ENCODE peak calls at places on chromosomes 12 and 14, in six cellular contexts. X, L, G, S, J and R are unnamed samples. For H3K27me3, the result is how much of the 10 kb centered on the place peaks cover.

GRCh38 chr12:121524196-121524930 is 56.5 kb downstream of the KDM2B start:
- DNase-seq in X (no peak), J (no peak), G (no peak), L (no peak), S (no peak), R (no peak)

GRCh38 chr12:101566318-101566717 is 28.5 kb upstream of the MYBPC1 start:
- DNase-seq in X (no peak), G (peak), S (peak), L (no peak), J (peak), R (peak)

GRCh38 chr14:74599946-74600345 is 12.1 kb downstream of the LTBP2 start:
- DNase-seq in X (no peak), L (no peak), S (no peak), G (no peak), J (no peak), R (no peak)

GRCh38 chr12:106309671-106310313 is 7.3 kb downstream of the TCP11L2 start:
- DNase-seq in G (no peak), S (no peak), J (no peak), X (peak), L (no peak), R (peak)

GRCh38 chr12:124906606-124907261 is 7.7 kb downstream of the UBC start:
- DNase-seq in J (peak), S (peak), G (peak), X (peak), L (peak), R (peak)

GRCh38 chr14:105536691-105537579 is 10.6 kb downstream of the TMEM121 start:
- DNase-seq in X (no peak), G (no peak), S (no peak), L (no peak), J (no peak), R (no peak)

GRCh38 chr14:104224516-104225281 is 86.3 kb downstream of the KIF26A start:
- DNase-seq in X (no peak), S (no peak), J (peak), L (peak), G (peak), R (peak)

GRCh38 chr12:89075890-89076591 is 276.3 kb downstream of the DUSP6 start:
- DNase-seq in G (no peak), X (peak), L (no peak), J (no peak), S (no peak), R (no peak)

GRCh38 chr14:57578427-57579220 is 85.0 kb upstream of the CCDC198 start:
- DNase-seq in J (peak), X (no peak), L (no peak), S (no peak), G (no peak), R (no peak)

GRCh38 chr12:34215213-34215892 is 193.1 kb downstream of the ALG10 start:
- DNase-seq in S (no peak), J (no peak), X (no peak), L (no peak), G (no peak), R (no peak)

GRCh38 chr12:59084758-59085383 is 164.6 kb upstream of the LRIG3 start:
- DNase-seq in S (no peak), X (peak), L (peak), G (peak), J (peak), R (peak)

GRCh38 chr14:65926504-65926903 is 514.0 kb downstream of the FUT8 start:
- DNase-seq in L (no peak), X (no peak), G (peak), S (no peak), J (peak), R (no peak)

GRCh38 chr12:131135311-131135785 is 181.6 kb downstream of the ADGRD1 start:
- DNase-seq in G (peak), J (no peak), L (no peak), X (no peak), S (no peak), R (no peak)

GRCh38 chr14:67710209-67710608 is 8.5 kb downstream of the RDH12 start:
- DNase-seq in S (no peak), X (no peak), L (no peak), G (no peak), J (peak), R (no peak)

GRCh38 chr14:22900088-22900799 is 17.2 kb downstream of the REM2 start:
- DNase-seq in S (peak), X (peak), L (peak), J (peak), G (peak), R (peak)

GRCh38 chr12:53612978-53613377 is 13.2 kb downstream of the ATF7 start:
- DNase-seq in G (no peak), X (no peak), L (no peak), J (no peak), S (no peak), R (no peak)

GRCh38 chr14:28763914-28764848 is 2.4 kb upstream of the FOXG1 start:
- DNase-seq in L (peak), G (peak), S (no peak), J (peak), X (no peak), R (no peak)

GRCh38 chr12:10719482-10719881 is 3.6 kb downstream of the YBX3 start:
- DNase-seq in S (no peak), L (no peak), J (no peak), X (no peak), G (no peak), R (no peak)

GRCh38 chr12:104494816-104495158 is 38.0 kb downstream of the CHST11 start:
- DNase-seq in S (no peak), X (no peak), G (no peak), L (no peak), J (no peak), R (peak)

GRCh38 chr12:14621821-14622220 is 54.1 kb upstream of the PLBD1 start:
- DNase-seq in S (no peak), L (no peak), J (no peak), X (no peak), G (no peak), R (no peak)

GRCh38 chr12:123075591-123076171 is 75.2 kb downstream of the PITPNM2 start:
- DNase-seq in X (no peak), S (peak), G (peak), L (peak), J (peak), R (peak)

GRCh38 chr12:2970744-2971143 is 11.5 kb downstream of the TEAD4 start:
- DNase-seq in J (peak), S (no peak), X (no peak), L (no peak), G (no peak), R (peak)

GRCh38 chr14:80465541-80466220 is 254.4 kb upstream of the DIO2 start:
- DNase-seq in X (no peak), L (no peak), J (no peak), G (no peak), S (no peak), R (no peak)

GRCh38 chr12:39368891-39369290 is 74.0 kb downstream of the KIF21A start:
- DNase-seq in X (no peak), J (no peak), L (no peak), S (no peak), G (no peak), R (no peak)

GRCh38 chr12:105047303-105047702 is 37.0 kb downstream of the ALDH1L2 start:
- DNase-seq in G (no peak), S (no peak), X (no peak), L (no peak), J (no peak), R (no peak)

GRCh38 chr12:113757223-113758002 is 208.7 kb downstream of the RBM19 start:
- DNase-seq in J (peak), L (no peak), S (no peak), X (no peak), G (peak), R (no peak)

GRCh38 chr12:15151141-15152091 is 69.8 kb downstream of the RERG start:
- DNase-seq in J (peak), G (no peak), X (no peak), S (peak), L (no peak), R (peak)

GRCh38 chr14:75554482-75554881 is 23.9 kb upstream of the FLVCR2 start:
- DNase-seq in G (no peak), S (no peak), J (peak), X (peak), L (no peak), R (peak)

GRCh38 chr14:104976198-104977007 is 1.8 kb downstream of the AHNAK2 start:
- DNase-seq in X (peak), J (peak), G (peak), S (peak), L (peak), R (peak)

GRCh38 chr12:115240251-115240650 is 556.3 kb upstream of the TBX3 start:
- DNase-seq in S (no peak), X (no peak), J (no peak), L (no peak), G (no peak), R (no peak)

GRCh38 chr14:101219896-101220703 is 316.6 kb upstream of the RTL1 start:
- DNase-seq in S (no peak), X (no peak), G (no peak), L (peak), J (no peak), R (no peak)

GRCh38 chr12:132904718-132905328 is 17.4 kb upstream of the CHFR start:
- DNase-seq in S (peak), X (no peak), L (peak), J (peak), G (peak), R (peak)

GRCh38 chr14:58099682-58100081 is 52.3 kb downstream of the ARMH4 start:
- DNase-seq in S (no peak), X (no peak), J (no peak), L (no peak), G (no peak), R (no peak)

GRCh38 chr14:102363182-102363952 is 626 bp downstream of the TECPR2 start:
- DNase-seq in J (peak), G (no peak), L (no peak), S (peak), X (peak), R (peak)

GRCh38 chr12:124289634-124290600 is 5.0 kb upstream of the RFLNA start:
- DNase-seq in G (no peak), L (no peak), X (peak), S (no peak), J (no peak), R (peak)

GRCh38 chr12:104680506-104680905 is 223.8 kb downstream of the CHST11 start:
- DNase-seq in J (no peak), X (no peak), L (no peak), S (no peak), G (no peak), R (no peak)

GRCh38 chr14:103833711-103834110 is 13.7 kb downstream of the PPP1R13B start:
- DNase-seq in L (no peak), G (no peak), J (peak), S (no peak), X (peak), R (no peak)

GRCh38 chr14:25055005-25055404 is 5.1 kb upstream of the STXBP6 start:
- DNase-seq in X (no peak), J (no peak), L (no peak), G (no peak), S (no peak), R (no peak)

GRCh38 chr14:25055998-25056687 is 6.2 kb upstream of the STXBP6 start:
- DNase-seq in G (no peak), X (peak), J (no peak), S (no peak), L (no peak), R (no peak)

GRCh38 chr14:25052921-25053320 is 3.0 kb upstream of the STXBP6 start:
- DNase-seq in G (no peak), L (no peak), S (no peak), J (no peak), X (no peak), R (no peak)

GRCh38 chr14:25053585-25053984 is 3.6 kb upstream of the STXBP6 start:
- DNase-seq in J (no peak), L (no peak), X (no peak), G (no peak), S (no peak), R (no peak)

DNA sequence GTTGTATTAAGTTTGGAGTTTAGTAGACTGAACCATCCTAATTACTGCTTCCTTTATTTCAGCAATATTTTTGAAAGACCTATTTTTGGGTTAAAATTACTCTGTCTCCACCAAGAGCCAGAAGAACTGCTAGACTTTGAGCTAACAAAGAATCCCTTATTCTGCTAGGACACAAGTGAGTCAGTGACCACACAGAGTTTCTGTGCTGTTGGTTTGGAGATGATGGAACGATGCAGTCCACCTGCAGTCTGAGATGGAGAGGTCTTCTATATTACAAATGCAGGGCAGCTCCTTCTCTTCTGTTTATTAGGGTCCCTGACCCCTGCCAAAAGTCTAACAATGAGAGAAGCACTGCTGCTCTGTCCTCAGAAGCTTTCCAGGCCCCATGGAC is 6.7 kb upstream of the STXBP6 start:
- DNase-seq in G (no peak), X (peak), S (no peak), J (no peak), L (no peak), R (no peak)
- H3K4me2 ChIP-seq in G (no peak), X (peak), S (no peak), J (no peak), L (no peak), R (no peak)

GRCh38 chr14:60639677-60640076 is 9.6 kb downstream of the SIX1 start:
- DNase-seq in L (no peak), J (no peak), S (no peak), X (no peak), G (no peak), R (no peak)
- H3K27me3 ChIP-seq in L (half or more), J (under half), S (under half), X (under half), G (half or more), R (under half)

GRCh38 chr14:87088588-87088987 is 904.4 kb downstream of the GALC start:
- DNase-seq in L (no peak), J (no peak), S (no peak), X (no peak), G (no peak), R (no peak)

GRCh38 chr14:87082917-87083316 is 910.1 kb downstream of the GALC start:
- DNase-seq in L (no peak), G (no peak), J (no peak), S (no peak), X (no peak), R (no peak)

GRCh38 chr14:87081004-87081403 is 912.0 kb downstream of the GALC start:
- DNase-seq in X (no peak), S (no peak), L (no peak), G (no peak), J (peak), R (no peak)

DNA sequence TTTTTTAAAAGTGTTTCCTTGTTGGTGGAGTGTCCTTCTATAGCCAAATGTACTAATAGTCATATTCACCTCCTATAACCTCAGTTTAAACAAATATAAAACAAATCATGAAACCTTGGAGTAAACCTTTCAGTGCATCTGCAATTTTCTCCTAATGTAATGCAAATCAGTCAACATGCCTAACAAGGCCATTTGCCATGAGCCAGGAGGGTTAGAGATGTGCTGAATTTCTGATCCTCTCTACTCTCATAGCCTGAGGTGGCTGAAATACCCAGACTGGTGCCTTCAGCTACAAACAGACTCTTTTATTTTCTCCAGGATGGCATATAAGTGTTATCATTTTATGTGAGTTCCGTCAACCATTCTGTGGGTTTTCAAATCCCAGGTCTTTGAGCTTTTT is 908.1 kb downstream of the GALC start:
- DNase-seq in S (no peak), X (no peak), L (no peak), G (no peak), J (no peak), R (no peak)
- H2BK15ac ChIP-seq in S (no peak), X (no peak), L (no peak), G (no peak), J (no peak), R (no peak)

GRCh38 chr14:38409081-38409705 is 153.3 kb upstream of the CLEC14A start:
- DNase-seq in G (no peak), J (no peak), S (no peak), X (peak), L (no peak), R (no peak)
- H3K4me2 ChIP-seq in G (no peak), J (no peak), S (no peak), X (peak), L (no peak), R (no peak)

DNA sequence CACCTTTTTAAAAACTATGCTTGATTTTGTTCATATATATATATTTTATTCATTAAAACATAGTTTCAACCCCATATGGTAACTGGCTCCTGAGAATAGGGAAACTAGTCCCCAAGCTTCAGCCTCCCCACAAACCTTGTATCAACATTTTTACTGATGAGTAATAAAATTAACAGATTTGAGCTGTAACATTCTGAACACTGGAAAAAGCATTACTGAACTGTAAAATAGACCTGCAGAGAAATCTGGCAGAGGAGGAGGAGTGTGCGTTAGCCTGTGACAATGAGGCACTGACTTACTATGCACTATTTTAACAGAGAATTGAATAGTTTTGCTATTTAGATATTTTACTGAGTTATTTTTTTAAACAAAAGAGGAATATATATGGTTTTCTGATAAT is 43.1 kb downstream of the FRS2 start:
- DNase-seq in J (no peak), G (no peak), L (no peak), X (no peak), S (no peak), R (no peak)
- H3K27me3 ChIP-seq in J (under half), G (under half), L (under half), X (under half), S (under half), R (under half)

GRCh38 chr12:109518820-109519665 is 41.6 kb downstream of the UBE3B start:
- DNase-seq in J (peak), L (peak), X (peak), S (peak), G (peak), R (peak)
- H2BK15ac ChIP-seq in J (no peak), L (peak), X (peak), S (peak), G (no peak), R (no peak)